ENCODE peak calls at places on chromosome 16, in eight cellular contexts. M is CD8-positive, alpha-beta T cell; W is non-pigmented ciliary epithelial cell; V is dermis microvascular lymphatic vessel endothelial cell; X is activated CD8-positive, alpha-beta T cell treated with anti-CD3 and anti-CD28 coated beads, Interleukin-2, amount 10 ng/mL, durations not matched to agents 7 days and 5 days; G is mucosa of gallbladder; A is D721Med; D is EL. U is an unnamed sample.

GRCh38 chr16:12063004-12063395 is 86.5 kb downstream of the SNX29 start:
- DNase-seq in M (no peak), D (no peak), V (no peak), W (no peak), X (no peak), G (no peak), A (no peak), U (no peak)

GRCh38 chr16:24754543-24754942 is 25.1 kb downstream of the TNRC6A start:
- DNase-seq in W (no peak), D (no peak), X (no peak), A (no peak), V (no peak), G (no peak), M (no peak), U (no peak)

GRCh38 chr16:75529056-75529905 is 6.6 kb downstream of the CHST5 start:
- DNase-seq in V (no peak), X (no peak), D (no peak), G (no peak), W (no peak), M (no peak), A (no peak), U (no peak)

GRCh38 chr16:66107661-66108060 is 258.8 kb upstream of the CDH5 start:
- DNase-seq in D (peak), G (no peak), V (no peak), A (no peak), W (peak), X (no peak), M (no peak), U (no peak)

GRCh38 chr16:64983983-64984382 is 137.9 kb downstream of the CDH11 start:
- DNase-seq in M (no peak), V (peak), G (peak), A (no peak), W (peak), D (peak), X (no peak), U (no peak)

GRCh38 chr16:21116148-21116693 is 34.4 kb downstream of the DNAH3 start:
- DNase-seq in W (no peak), V (peak), G (no peak), X (no peak), A (no peak), M (no peak), D (no peak), U (no peak)

GRCh38 chr16:50021509-50021908 is 3.5 kb upstream of the CNEP1R1 start:
- DNase-seq in X (no peak), G (no peak), A (no peak), W (no peak), V (no peak), M (no peak), D (peak), U (no peak)

GRCh38 chr16:31464781-31465260 is 5.5 kb downstream of the ARMC5 start:
- DNase-seq in W (no peak), G (no peak), V (no peak), M (no peak), A (no peak), X (no peak), D (no peak), U (no peak)

GRCh38 chr16:15573274-15573895 is 69.6 kb downstream of the MARF1 start:
- DNase-seq in G (no peak), W (no peak), V (no peak), A (no peak), M (no peak), X (no peak), D (no peak), U (no peak)

GRCh38 chr16:28974007-28974436 is 556 bp upstream of the SPNS1 start:
- DNase-seq in A (no peak), W (peak), V (peak), G (peak), D (peak), M (no peak), X (peak), U (peak)

GRCh38 chr16:50924759-50925545 is 183.1 kb downstream of the CYLD start:
- DNase-seq in W (no peak), M (no peak), V (no peak), G (no peak), D (no peak), X (no peak), A (no peak), U (no peak)

GRCh38 chr16:64964126-64964540 is 157.7 kb downstream of the CDH11 start:
- DNase-seq in A (no peak), V (peak), X (no peak), W (peak), G (no peak), D (peak), M (no peak), U (no peak)

GRCh38 chr16:35339337-35339736 is 1879.9 kb downstream of the TP53TG3F start:
- DNase-seq in X (no peak), D (no peak), V (no peak), M (no peak), W (no peak), G (no peak), A (no peak), U (no peak)

GRCh38 chr16:53291757-53292392 is 142.4 kb upstream of the RBL2 start:
- DNase-seq in V (no peak), G (no peak), A (no peak), D (peak), M (no peak), W (peak), X (no peak), U (no peak)

GRCh38 chr16:68590201-68590994 is 51.3 kb downstream of the ZFP90 start:
- DNase-seq in V (peak), W (peak), A (peak), X (peak), D (peak), G (peak), M (peak), U (peak)

GRCh38 chr16:76035689-76036088 is 241.5 kb upstream of the CNTNAP4 start:
- DNase-seq in D (no peak), X (no peak), W (no peak), A (no peak), G (no peak), M (no peak), V (no peak), U (no peak)

GRCh38 chr16:86901483-86901882 is 323.1 kb downstream of the FOXL1 start:
- DNase-seq in X (no peak), D (peak), V (peak), W (peak), M (no peak), A (no peak), G (no peak), U (no peak)

GRCh38 chr16:57807968-57808528 is 5.8 kb upstream of the KIFC3 start:
- DNase-seq in A (no peak), V (peak), M (peak), W (peak), D (peak), X (peak), G (peak), U (peak)

GRCh38 chr16:56301391-56301850 is 110.1 kb downstream of the GNAO1 start:
- DNase-seq in A (no peak), D (peak), G (no peak), W (no peak), X (no peak), V (no peak), M (no peak), U (no peak)

GRCh38 chr16:8797364-8798173 is at the start of the genes PMM2 and TMEM186:
- DNase-seq in M (peak), D (peak), W (peak), G (peak), A (peak), X (peak), V (peak), U (peak)

U was measured in activated T-helper 2 cell treated with anti-CD3 and anti-CD28 coated beads, Interferon-gamma antibody, Interleukin-2, Interleukin-4, amounts not matched to agents 10 μg/mL and 5 μg/mL and 100 μg/mL, durations not matched to agents 14 hours and 24 hours and 36 hours.